ENCODE peak calls at places on chromosomes 2 and 18, in five cellular contexts. One of them, this sample, is unnamed. For H4K20me1, the result is how much of the 10 kb centered on the place peaks cover.

GRCh38 chr2:39640107-39640506 is 25.6 kb upstream of the TMEM178A start:
- DNase-seq in HepG2: no peak
- DNase-seq in mammary epithelial cell: no peak
- DNase-seq in H9: no peak
- DNase-seq in OCI-LY7: no peak
- DNase-seq in this sample: no peak

GRCh38 chr2:160928854-160929301 is 231.3 kb upstream of the TANK start:
- DNase-seq in HepG2: peak
- DNase-seq in mammary epithelial cell: peak
- DNase-seq in H9: no peak
- DNase-seq in OCI-LY7: no peak
- DNase-seq in this sample: no peak

GRCh38 chr2:3986063-3986462 is 282.7 kb downstream of the DCDC2C start:
- DNase-seq in HepG2: no peak
- DNase-seq in mammary epithelial cell: no peak
- DNase-seq in H9: no peak
- DNase-seq in OCI-LY7: no peak
- DNase-seq in this sample: no peak

GRCh38 chr2:9250498-9251153 is 44.0 kb downstream of the ASAP2 start:
- DNase-seq in HepG2: no peak
- DNase-seq in mammary epithelial cell: peak
- DNase-seq in H9: no peak
- DNase-seq in OCI-LY7: no peak
- DNase-seq in this sample: no peak

GRCh38 chr18:39462436-39462835 is 1896.8 kb upstream of the CELF4 start:
- DNase-seq in HepG2: no peak
- DNase-seq in mammary epithelial cell: peak
- DNase-seq in H9: no peak
- DNase-seq in OCI-LY7: no peak
- DNase-seq in this sample: no peak

GRCh38 chr2:105100064-105100840 is 62.4 kb downstream of the MRPS9 start:
- DNase-seq in HepG2: no peak
- DNase-seq in mammary epithelial cell: no peak
- DNase-seq in H9: no peak
- DNase-seq in OCI-LY7: peak
- DNase-seq in this sample: no peak

GRCh38 chr18:73638709-73639108 is 508.9 kb downstream of the FBXO15 start:
- DNase-seq in HepG2: no peak
- DNase-seq in mammary epithelial cell: peak
- DNase-seq in H9: no peak
- DNase-seq in OCI-LY7: no peak
- DNase-seq in this sample: no peak

GRCh38 chr2:101830555-101830954 is 133.0 kb downstream of the MAP4K4 start:
- DNase-seq in HepG2: no peak
- DNase-seq in mammary epithelial cell: peak
- DNase-seq in H9: no peak
- DNase-seq in OCI-LY7: no peak
- DNase-seq in this sample: no peak

GRCh38 chr2:231334179-231334930 is 61.2 kb upstream of the B3GNT7 start:
- DNase-seq in HepG2: no peak
- DNase-seq in mammary epithelial cell: no peak
- DNase-seq in H9: no peak
- DNase-seq in OCI-LY7: no peak
- DNase-seq in this sample: no peak

GRCh38 chr18:24600076-24600654 is 139.7 kb downstream of the HRH4 start:
- DNase-seq in HepG2: peak
- DNase-seq in mammary epithelial cell: peak
- DNase-seq in H9: no peak
- DNase-seq in OCI-LY7: peak
- DNase-seq in this sample: no peak

GRCh38 chr2:217077841-217078407 is 218.1 kb upstream of the TNP1 start:
- DNase-seq in HepG2: no peak
- DNase-seq in mammary epithelial cell: no peak
- DNase-seq in H9: no peak
- DNase-seq in OCI-LY7: no peak
- DNase-seq in this sample: no peak

GRCh38 chr2:20674309-20674965 is 7.5 kb downstream of the GDF7 start:
- DNase-seq in HepG2: no peak
- DNase-seq in mammary epithelial cell: no peak
- DNase-seq in H9: no peak
- DNase-seq in OCI-LY7: no peak
- DNase-seq in this sample: no peak

GRCh38 chr2:20677301-20678176 is 10.6 kb downstream of the GDF7 start:
- DNase-seq in HepG2: no peak
- DNase-seq in mammary epithelial cell: no peak
- DNase-seq in H9: peak
- DNase-seq in OCI-LY7: peak
- DNase-seq in this sample: no peak

GRCh38 chr2:20674974-20675679 is 8.2 kb downstream of the GDF7 start:
- DNase-seq in HepG2: peak
- DNase-seq in mammary epithelial cell: no peak
- DNase-seq in H9: no peak
- DNase-seq in OCI-LY7: no peak
- DNase-seq in this sample: no peak

GRCh38 chr2:20676353-20677215 is 9.6 kb downstream of the GDF7 start:
- DNase-seq in HepG2: peak
- DNase-seq in mammary epithelial cell: no peak
- DNase-seq in H9: peak
- DNase-seq in OCI-LY7: peak
- DNase-seq in this sample: no peak

GRCh38 chr2:20675701-20676352 is 8.9 kb downstream of the GDF7 start:
- DNase-seq in HepG2: peak
- DNase-seq in mammary epithelial cell: no peak
- DNase-seq in H9: peak
- DNase-seq in OCI-LY7: peak
- DNase-seq in this sample: peak
- TF ChIP-seq CTCF in HepG2: no peak
- TF ChIP-seq CTCF in mammary epithelial cell: no peak
- TF ChIP-seq CTCF in H9: no peak
- TF ChIP-seq CTCF in OCI-LY7: no peak
- TF ChIP-seq CTCF in this sample: no peak

DNA sequence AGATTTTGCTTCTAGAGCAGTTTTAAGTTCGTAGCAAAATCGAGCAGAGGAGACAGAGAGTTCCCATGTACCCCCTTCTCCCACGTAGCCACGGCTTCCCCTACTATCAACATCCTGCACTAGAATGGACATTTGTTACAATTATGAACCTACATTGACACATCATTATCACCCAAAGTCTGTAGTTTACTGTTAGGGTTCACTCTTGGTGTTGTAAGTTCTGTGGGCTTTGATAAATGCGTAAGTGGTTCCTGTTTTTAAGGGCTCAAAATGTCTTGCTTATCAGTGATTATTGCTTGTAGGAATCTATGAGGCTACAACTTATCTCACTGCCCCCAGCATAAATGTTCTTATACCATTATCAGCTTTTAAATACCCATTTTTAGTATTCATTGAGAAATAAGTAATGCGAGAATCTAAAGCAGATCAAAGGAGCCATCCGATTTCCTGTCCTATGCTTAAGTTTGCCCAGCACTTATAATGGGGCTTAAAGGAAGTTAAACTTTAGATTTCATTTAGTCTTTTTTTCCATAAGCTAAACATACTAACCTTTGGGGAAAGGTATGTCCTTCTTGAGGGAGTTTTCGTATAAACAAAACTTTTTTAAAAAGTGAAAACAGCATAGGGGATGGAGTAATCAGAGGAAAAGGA is 118.7 kb downstream of the HAUS1 start:
- DNase-seq in HepG2: no peak
- DNase-seq in mammary epithelial cell: no peak
- DNase-seq in H9: no peak
- DNase-seq in OCI-LY7: no peak
- DNase-seq in this sample: no peak
- H4K20me1 ChIP-seq in HepG2: under half
- H4K20me1 ChIP-seq in mammary epithelial cell: under half
- H4K20me1 ChIP-seq in H9: under half
- H4K20me1 ChIP-seq in OCI-LY7: under half
- H4K20me1 ChIP-seq in this sample: under half

GRCh38 chr2:176292608-176293007 is 23.4 kb downstream of the MTX2 start:
- DNase-seq in HepG2: no peak
- DNase-seq in mammary epithelial cell: no peak
- DNase-seq in H9: no peak
- DNase-seq in OCI-LY7: no peak
- DNase-seq in this sample: no peak

GRCh38 chr2:176291768-176292393 is 22.6 kb downstream of the MTX2 start:
- DNase-seq in HepG2: peak
- DNase-seq in mammary epithelial cell: no peak
- DNase-seq in H9: no peak
- DNase-seq in OCI-LY7: no peak
- DNase-seq in this sample: no peak

GRCh38 chr2:176293334-176293733 is 24.1 kb downstream of the MTX2 start:
- DNase-seq in HepG2: no peak
- DNase-seq in mammary epithelial cell: no peak
- DNase-seq in H9: no peak
- DNase-seq in OCI-LY7: no peak
- DNase-seq in this sample: no peak

GRCh38 chr2:176297067-176297466 is 27.8 kb downstream of the MTX2 start:
- DNase-seq in HepG2: no peak
- DNase-seq in mammary epithelial cell: no peak
- DNase-seq in H9: no peak
- DNase-seq in OCI-LY7: no peak
- DNase-seq in this sample: no peak

DNA sequence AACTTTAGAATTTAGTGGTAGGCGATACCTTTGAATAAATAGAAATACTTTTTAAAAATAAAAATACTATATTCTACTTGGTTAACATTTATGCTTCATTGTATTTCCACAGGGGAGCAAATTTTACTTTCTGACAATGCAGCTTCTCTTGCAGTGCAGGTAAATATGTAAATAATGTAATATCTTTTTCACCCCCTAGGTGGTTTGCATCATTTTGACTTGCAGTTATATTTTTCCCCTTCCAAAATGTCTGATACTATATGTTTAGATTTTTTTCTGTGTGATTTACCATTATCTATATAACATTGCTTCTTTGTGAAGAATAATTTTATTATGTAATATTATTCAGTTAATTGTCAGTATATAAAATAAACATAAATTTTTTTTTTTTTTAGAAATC is 28.5 kb downstream of the MTX2 start:
- DNase-seq in HepG2: no peak
- DNase-seq in mammary epithelial cell: no peak
- DNase-seq in H9: no peak
- DNase-seq in OCI-LY7: no peak
- DNase-seq in this sample: no peak
- TF ChIP-seq CTCF in HepG2: no peak
- TF ChIP-seq CTCF in mammary epithelial cell: no peak
- TF ChIP-seq CTCF in H9: no peak
- TF ChIP-seq CTCF in OCI-LY7: no peak
- TF ChIP-seq CTCF in this sample: no peak

DNA sequence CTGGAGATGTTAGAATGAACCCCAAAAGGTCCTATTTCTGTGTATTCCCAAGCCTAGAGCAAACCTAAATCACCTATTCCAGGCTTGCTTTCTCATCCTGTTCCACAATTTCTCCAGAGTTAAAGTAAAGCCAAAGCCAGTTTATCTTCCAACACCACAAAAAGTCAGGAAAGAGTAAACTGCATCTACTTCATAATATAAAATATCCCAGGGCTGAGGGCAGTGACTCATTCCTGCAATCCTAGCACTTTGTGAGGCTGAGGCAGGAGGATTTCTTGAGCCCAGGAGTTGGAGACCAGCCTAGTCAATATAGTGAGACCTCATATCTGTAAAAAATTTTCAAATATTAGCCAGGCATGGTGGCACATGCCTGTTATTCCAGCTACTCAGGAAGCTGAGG is 241.4 kb downstream of the CDH20 start:
- DNase-seq in HepG2: no peak
- DNase-seq in mammary epithelial cell: no peak
- DNase-seq in H9: no peak
- DNase-seq in OCI-LY7: no peak
- DNase-seq in this sample: no peak
- H4K20me1 ChIP-seq in HepG2: under half
- H4K20me1 ChIP-seq in mammary epithelial cell: under half
- H4K20me1 ChIP-seq in H9: under half
- H4K20me1 ChIP-seq in OCI-LY7: under half
- H4K20me1 ChIP-seq in this sample: under half

GRCh38 chr2:42060028-42060427 is 12.2 kb downstream of the PKDCC start:
- DNase-seq in HepG2: no peak
- DNase-seq in mammary epithelial cell: no peak
- DNase-seq in H9: no peak
- DNase-seq in OCI-LY7: no peak
- DNase-seq in this sample: no peak
- TF ChIP-seq CTCF in HepG2: no peak
- TF ChIP-seq CTCF in mammary epithelial cell: no peak
- TF ChIP-seq CTCF in H9: no peak
- TF ChIP-seq CTCF in OCI-LY7: no peak
- TF ChIP-seq CTCF in this sample: no peak

DNA sequence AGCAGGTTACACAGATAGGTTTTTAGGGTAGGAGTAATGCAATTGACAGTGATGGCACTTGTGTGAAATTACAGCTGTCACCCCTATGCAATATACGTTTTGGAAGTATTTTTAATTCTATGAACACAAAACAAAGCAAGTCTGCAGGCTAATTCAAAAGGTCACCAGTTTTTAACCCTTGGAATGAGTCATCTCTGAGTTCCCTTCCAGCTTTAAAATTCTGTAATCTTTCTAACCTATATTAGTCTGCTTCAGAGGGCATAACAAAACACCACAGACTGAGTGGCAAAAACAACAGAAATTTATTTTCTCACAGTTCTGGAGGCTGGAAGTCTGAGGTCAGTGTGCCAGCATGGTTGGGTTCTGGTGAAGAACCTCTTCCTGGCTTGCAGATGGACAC is 596.9 kb upstream of the HNMT start:
- DNase-seq in HepG2: no peak
- DNase-seq in mammary epithelial cell: peak
- DNase-seq in H9: no peak
- DNase-seq in OCI-LY7: no peak
- DNase-seq in this sample: no peak
- H4K20me1 ChIP-seq in HepG2: under half
- H4K20me1 ChIP-seq in mammary epithelial cell: under half
- H4K20me1 ChIP-seq in H9: under half
- H4K20me1 ChIP-seq in OCI-LY7: under half
- H4K20me1 ChIP-seq in this sample: under half